ENCODE peak calls at places on chromosomes 5 and 9, in four cellular contexts. O is RPMI7951, K is myocyte, X is iris pigment epithelial cell. D is an unnamed sample.

GRCh38 chr5:30194595-30194994 is 998.9 kb upstream of the CDH6 start:
- DNase-seq in O (no peak), K (no peak), X (no peak), D (no peak)

GRCh38 chr5:79612667-79613190 is 488 bp downstream of the TENT2 start:
- DNase-seq in O (no peak), K (no peak), X (no peak), D (no peak)

GRCh38 chr5:53008751-53009150 is 19.6 kb downstream of the ITGA2 start:
- DNase-seq in O (peak; percentile 73), K (no peak), X (peak; percentile 82), D (no peak)

GRCh38 chr5:32505718-32506117 is 61.2 kb upstream of the ZFR start:
- DNase-seq in O (peak; percentile 33), K (peak; percentile 23), X (peak; percentile 52), D (peak; percentile 26)

GRCh38 chr5:111134080-111134479 is 41.9 kb downstream of the WDR36 start:
- DNase-seq in O (no peak), K (no peak), X (peak; percentile 78), D (no peak)

GRCh38 chr9:108297025-108297424 is 558.8 kb downstream of the ACTL7B start:
- DNase-seq in O (peak; percentile 98), K (peak; percentile 28), X (peak; percentile 45), D (peak; percentile 36)

GRCh38 chr9:108047264-108047663 is 557.7 kb upstream of the KLF4 start:
- DNase-seq in O (no peak), K (no peak), X (peak; percentile 38), D (no peak)

GRCh38 chr9:135372036-135372435 is 107.5 kb upstream of the PPP1R26 start:
- DNase-seq in O (no peak), K (no peak), X (no peak), D (no peak)

GRCh38 chr9:4296217-4296616 is 3.7 kb downstream of the GLIS3 start:
- DNase-seq in O (no peak), K (no peak), X (peak; percentile 34), D (no peak)

GRCh38 chr9:124199474-124199873 is 58.3 kb upstream of the NEK6 start:
- DNase-seq in O (no peak), K (no peak), X (no peak), D (no peak)

GRCh38 chr9:31587176-31587575 is 797.3 kb upstream of the ACO1 start:
- DNase-seq in O (no peak), K (no peak), X (no peak), D (no peak)

GRCh38 chr9:136013116-136013515 is 51.9 kb upstream of the UBAC1 start:
- DNase-seq in O (no peak), K (no peak), X (no peak), D (no peak)

GRCh38 chr5:131671409-131671808 is 36.4 kb upstream of the RAPGEF6 start:
- DNase-seq in O (no peak), K (no peak), X (peak; percentile 48), D (no peak)

GRCh38 chr5:154834045-154834444 is 16.4 kb downstream of the FAXDC2 start:
- DNase-seq in O (no peak), K (no peak), X (no peak), D (no peak)

GRCh38 chr5:9362600-9362999 is 183.3 kb downstream of the SEMA5A start:
- DNase-seq in O (no peak), K (no peak), X (no peak), D (no peak)